ENCODE peak calls at places on chromosomes 16 and 17, in five cellular contexts. Z, T, Y, F and B are unnamed samples.

GRCh38 chr16:86984975-86985655 is 332.1 kb downstream of the C16orf95 start:
- DNase-seq in F (no peak), Z (no peak), T (no peak), Y (no peak), B (no peak)

GRCh38 chr16:28010671-28011070 is 52.8 kb downstream of the GSG1L start:
- DNase-seq in F (no peak), T (no peak), Y (peak; percentile 8), Z (no peak), B (peak; percentile 59)

GRCh38 chr17:59335685-59336084 is 4.2 kb downstream of the YPEL2 start:
- DNase-seq in Y (no peak), F (no peak), Z (no peak), T (no peak), B (no peak)

GRCh38 chr16:89013111-89013510 is 36.1 kb upstream of the CBFA2T3 start:
- DNase-seq in Z (no peak), F (no peak), T (no peak), Y (no peak), B (no peak)

GRCh38 chr16:1414532-1415265 is at the start of gene UNKL:
- DNase-seq in T (peak; percentile 14), Z (no peak), F (peak; percentile 71), Y (peak; percentile 56), B (no peak)

GRCh38 chr16:11104168-11105037 is 151.6 kb downstream of the SOCS1 start:
- DNase-seq in Y (no peak), Z (no peak), T (no peak), F (no peak), B (no peak)

GRCh38 chr17:55327225-55328088 is 62.7 kb downstream of the HLF start:
- DNase-seq in Z (no peak), T (no peak), Y (peak; percentile 23), F (no peak), B (no peak)

GRCh38 chr16:3073448-3073847 is 8.0 kb downstream of the IL32 start:
- DNase-seq in Z (no peak), Y (no peak), F (no peak), T (no peak), B (no peak)

GRCh38 chr16:84055801-84056634 is 13.4 kb upstream of the SLC38A8 start:
- DNase-seq in Y (no peak), T (no peak), Z (no peak), F (no peak), B (no peak)

GRCh38 chr17:74404218-74404617 is 27.7 kb upstream of the GPRC5C start:
- DNase-seq in F (no peak), Z (no peak), Y (no peak), T (no peak), B (no peak)

GRCh38 chr17:63537001-63537400 is 13.3 kb upstream of the DCAF7 start:
- DNase-seq in F (no peak), Y (peak; percentile 52), T (no peak), Z (no peak), B (no peak)

GRCh38 chr16:69324013-69324531 is 6.3 kb downstream of the PDF start:
- DNase-seq in Z (no peak), Y (peak; percentile 44), T (no peak), F (peak; percentile 67), B (no peak)

GRCh38 chr17:75370288-75370687 is 35.2 kb downstream of the GRB2 start:
- DNase-seq in Y (no peak), Z (no peak), T (no peak), F (no peak), B (no peak)

GRCh38 chr17:69050999-69051775 is 9.5 kb downstream of the ABCA9 start:
- DNase-seq in Z (no peak), T (no peak), Y (no peak), F (no peak), B (no peak)

GRCh38 chr16:21727344-21727743 is 63.6 kb downstream of the OTOA start:
- DNase-seq in Z (no peak), T (no peak), F (no peak), Y (no peak), B (no peak)